ENCODE peak calls at places on chromosomes 16 and 17, in seven cellular contexts. U is HCT116, Q is heart left ventricle, W is body of pancreas, A is adrenal gland, R is Peyer's patch, D is IMR-90. P is an unnamed sample.

GRCh38 chr17:1162116-1162855 is 17.5 kb downstream of the ABR start:
- DNase-seq in Q (no peak), U (no peak), W (no peak), A (no peak), R (no peak), D (no peak), P (no peak)

GRCh38 chr17:79815836-79816371 is 19.0 kb upstream of the CBX8 start:
- DNase-seq in R (no peak), U (no peak), W (no peak), D (no peak), Q (no peak), A (no peak), P (no peak)

GRCh38 chr16:5004311-5004710 is 29.4 kb downstream of the NAGPA start:
- DNase-seq in A (no peak), W (no peak), D (no peak), Q (no peak), U (no peak), R (no peak), P (no peak)

GRCh38 chr16:73390936-73391335 is 343.0 kb upstream of the ZFHX3 start:
- DNase-seq in Q (no peak), W (no peak), R (no peak), D (peak), A (no peak), U (no peak), P (no peak)

GRCh38 chr16:85402910-85403692 is 210.0 kb upstream of the GSE1 start:
- DNase-seq in A (peak), W (peak), R (no peak), D (peak), Q (peak), U (no peak), P (no peak)

GRCh38 chr17:11932337-11932898 is 64.9 kb downstream of the ZNF18 start:
- DNase-seq in U (no peak), R (no peak), A (no peak), W (no peak), D (no peak), Q (no peak), P (no peak)

GRCh38 chr16:84599528-84600202 is 18.2 kb downstream of the COTL1 start:
- DNase-seq in Q (peak), A (peak), W (peak), R (no peak), D (peak), U (no peak), P (peak)

GRCh38 chr16:86575095-86575685 is 3.2 kb upstream of the FOXL1 start:
- DNase-seq in Q (no peak), A (no peak), R (no peak), D (no peak), U (no peak), W (no peak), P (no peak)

GRCh38 chr16:66520406-66521194 is 29.3 kb downstream of the TK2 start:
- DNase-seq in D (no peak), W (peak), Q (peak), U (no peak), R (peak), A (no peak), P (no peak)

GRCh38 chr17:82215095-82215971 is 2.7 kb upstream of the CCDC57 start:
- DNase-seq in W (no peak), R (peak), U (no peak), D (no peak), Q (peak), A (peak), P (no peak)

GRCh38 chr17:59616253-59616920 is 3.3 kb upstream of the CLTC start:
- DNase-seq in W (no peak), U (no peak), R (no peak), D (no peak), A (no peak), Q (no peak), P (no peak)
- TF ChIP-seq POLR2A in W (no peak), U (no peak), R (no peak), D (no peak), A (no peak), Q (no peak), P (no peak)

GRCh38 chr17:80832888-80833583 is 158.6 kb upstream of the CHMP6 start:
- DNase-seq in D (peak), Q (peak), R (peak), W (peak), U (peak), A (peak), P (peak)
- TF ChIP-seq POLR2A in D (peak), Q (no peak), R (peak), W (peak), U (no peak), A (peak), P (peak)

DNA sequence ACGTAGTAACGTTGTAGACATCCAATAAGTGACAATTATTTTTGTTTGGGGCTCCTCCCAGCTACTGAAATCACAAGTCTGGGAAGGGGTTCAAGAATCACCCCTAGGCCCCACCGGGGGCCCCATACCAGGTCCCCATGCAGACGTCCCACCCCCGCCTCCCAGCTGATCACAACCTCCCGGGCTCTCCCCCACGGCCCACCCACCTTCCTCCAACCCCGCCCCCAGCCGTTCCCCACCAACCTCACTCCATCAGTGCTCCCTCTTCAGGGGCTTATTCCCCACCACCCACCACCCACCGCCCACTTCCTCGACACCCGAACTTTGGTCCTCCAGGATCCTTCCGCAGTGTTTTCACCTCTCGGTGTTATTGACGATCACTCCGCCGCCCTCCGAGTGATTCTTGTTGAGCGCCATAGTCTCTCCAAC is 240 bp downstream of the WBP2 start:
- DNase-seq in U (no peak), A (no peak), R (peak), D (no peak), Q (no peak), W (no peak), P (no peak)
- TF ChIP-seq POLR2A in U (no peak), A (peak), R (no peak), D (peak), Q (no peak), W (no peak), P (no peak)

GRCh38 chr16:27445502-27446175 is 43.7 kb downstream of the IL21R start:
- DNase-seq in Q (no peak), W (no peak), U (no peak), D (no peak), R (peak), A (no peak), P (no peak)
- TF ChIP-seq POLR2A in Q (no peak), W (no peak), U (no peak), D (no peak), R (no peak), A (no peak), P (no peak)

DNA sequence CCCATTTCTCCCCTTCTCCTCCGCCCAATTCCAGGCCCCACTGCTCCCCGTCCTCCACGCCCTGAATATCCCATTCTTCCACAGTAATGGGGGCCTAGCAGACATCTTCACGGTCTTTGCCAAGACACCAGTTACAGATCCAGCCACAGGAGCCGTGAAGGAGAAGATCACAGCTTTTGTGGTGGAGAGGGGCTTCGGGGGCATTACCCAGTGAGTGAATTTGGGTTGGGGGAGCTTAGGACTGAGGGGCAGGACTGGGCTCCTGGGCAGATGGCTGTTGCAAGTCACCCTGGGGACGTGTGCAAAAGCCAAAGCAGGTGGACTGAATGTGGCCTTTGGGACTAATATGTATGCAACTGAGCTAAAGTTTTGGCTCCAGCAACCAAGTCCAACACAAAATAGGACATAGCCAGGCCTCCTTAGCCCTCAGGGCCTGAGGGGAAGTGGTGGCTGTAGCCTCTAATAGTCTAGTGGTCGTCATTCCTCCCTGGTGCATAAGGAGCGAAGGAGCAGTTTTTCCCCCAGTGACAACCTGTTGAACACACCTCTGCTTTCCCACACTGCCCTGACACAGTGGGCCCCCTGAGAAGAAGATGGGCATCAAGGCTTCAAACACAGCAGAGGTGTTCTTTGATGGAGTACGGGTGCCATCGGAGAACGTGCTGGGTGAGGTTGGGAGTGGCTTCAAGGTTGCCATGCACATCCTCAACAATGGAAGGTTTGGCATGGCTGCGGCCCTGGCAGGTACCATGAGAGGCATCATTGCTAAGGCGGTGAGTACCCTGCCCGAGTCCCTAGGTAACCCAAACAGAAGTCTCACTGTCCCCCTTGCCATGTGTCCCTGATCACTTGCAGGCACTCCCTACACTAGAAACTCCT is 2.6 kb downstream of the ACADVL start:
- DNase-seq in U (no peak), D (no peak), Q (no peak), A (peak), W (no peak), R (no peak), P (no peak)
- TF ChIP-seq POLR2A in U (no peak), D (no peak), Q (no peak), A (no peak), W (peak), R (no peak), P (no peak)

GRCh38 chr16:48025359-48025758 is 130.4 kb downstream of the ABCC12 start:
- DNase-seq in U (no peak), W (no peak), D (no peak), A (no peak), Q (no peak), R (no peak), P (no peak)

GRCh38 chr16:48024042-48024441 is 131.8 kb downstream of the ABCC12 start:
- DNase-seq in Q (no peak), U (no peak), R (no peak), W (no peak), A (no peak), D (no peak), P (no peak)

GRCh38 chr16:48035142-48035541 is 120.7 kb downstream of the ABCC12 start:
- DNase-seq in W (no peak), R (no peak), Q (no peak), U (no peak), A (no peak), D (no peak), P (no peak)

GRCh38 chr16:48030926-48031325 is 124.9 kb downstream of the ABCC12 start:
- DNase-seq in W (no peak), U (no peak), R (no peak), D (no peak), A (no peak), Q (no peak), P (no peak)

DNA sequence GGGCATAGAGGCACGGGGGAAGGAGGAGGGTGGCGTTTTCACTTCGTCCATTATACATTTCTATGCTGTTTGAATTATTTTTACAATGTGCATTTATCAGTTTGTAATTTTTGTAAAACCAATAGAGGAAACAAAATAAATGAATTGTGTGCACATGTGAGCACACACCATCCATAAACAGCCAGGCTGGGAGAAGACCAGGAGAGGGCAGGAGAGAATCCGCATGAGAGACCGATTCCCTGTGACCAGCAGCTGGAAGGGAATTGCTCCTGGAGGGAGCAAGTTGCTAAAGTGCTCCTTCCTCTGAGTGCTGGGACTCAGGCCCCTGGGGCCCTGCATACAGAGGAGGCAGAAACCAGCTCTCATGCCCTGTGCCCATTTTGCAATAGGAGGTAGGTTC is 126.0 kb downstream of the ABCC12 start:
- DNase-seq in D (no peak), W (no peak), U (no peak), R (no peak), A (no peak), Q (no peak), P (no peak)
- TF ChIP-seq POLR2A in D (no peak), W (no peak), U (no peak), R (no peak), A (no peak), Q (no peak), P (no peak)

GRCh38 chr17:9575381-9576072 is at the start of gene STX8:
- DNase-seq in D (peak), R (peak), W (peak), U (peak), A (peak), Q (peak), P (peak)
- TF ChIP-seq POLR2A in D (no peak), R (peak), W (peak), U (no peak), A (no peak), Q (no peak), P (peak)

GRCh38 chr16:54397190-54397835 is 110.7 kb upstream of the IRX3 start:
- DNase-seq in D (no peak), A (no peak), W (no peak), Q (no peak), R (no peak), U (no peak), P (no peak)
- TF ChIP-seq POLR2A in D (no peak), A (no peak), W (no peak), Q (no peak), R (no peak), U (no peak), P (no peak)

GRCh38 chr17:19254651-19255050 is 17.5 kb downstream of the EPN2 start:
- DNase-seq in A (no peak), W (no peak), R (no peak), Q (no peak), U (no peak), D (no peak), P (no peak)
- TF ChIP-seq POLR2A in A (no peak), W (no peak), R (no peak), Q (no peak), U (no peak), D (no peak), P (no peak)